ENCODE peak calls at places on chromosome 21, in eight cellular contexts. One of them, this sample, is unnamed.

GRCh38 chr21:41752231-41752681 is 14.6 kb downstream of the RIPK4 start:
- DNase-seq in fibroblast of lung: peak
- DNase-seq in left lung: no peak
- DNase-seq in hepatocyte: peak
- DNase-seq in uterus: no peak
- DNase-seq in HFF-Myc: peak
- DNase-seq in stomach: no peak
- DNase-seq in fibroblast of pulmonary artery: peak
- DNase-seq in this sample: peak

GRCh38 chr21:36909901-36910561 is 56.4 kb downstream of the HLCS start:
- DNase-seq in fibroblast of lung: peak
- DNase-seq in left lung: no peak
- DNase-seq in hepatocyte: peak
- DNase-seq in uterus: no peak
- DNase-seq in HFF-Myc: peak
- DNase-seq in stomach: no peak
- DNase-seq in fibroblast of pulmonary artery: peak
- DNase-seq in this sample: peak

GRCh38 chr21:26506951-26507350 is 66.1 kb downstream of the CYYR1 start:
- DNase-seq in fibroblast of lung: peak
- DNase-seq in left lung: no peak
- DNase-seq in hepatocyte: peak
- DNase-seq in uterus: no peak
- DNase-seq in HFF-Myc: no peak
- DNase-seq in stomach: no peak
- DNase-seq in fibroblast of pulmonary artery: peak
- DNase-seq in this sample: peak

GRCh38 chr21:35159881-35160280 is 110.8 kb upstream of the RUNX1 start:
- DNase-seq in fibroblast of lung: peak
- DNase-seq in left lung: no peak
- DNase-seq in hepatocyte: no peak
- DNase-seq in uterus: no peak
- DNase-seq in HFF-Myc: peak
- DNase-seq in stomach: no peak
- DNase-seq in fibroblast of pulmonary artery: peak
- DNase-seq in this sample: peak

GRCh38 chr21:40120944-40121575 is 253.8 kb downstream of the PCP4 start:
- DNase-seq in fibroblast of lung: peak
- DNase-seq in left lung: no peak
- DNase-seq in hepatocyte: peak
- DNase-seq in uterus: no peak
- DNase-seq in HFF-Myc: no peak
- DNase-seq in stomach: no peak
- DNase-seq in fibroblast of pulmonary artery: peak
- DNase-seq in this sample: peak

GRCh38 chr21:46160563-46161179 is 5.3 kb upstream of the FTCD start:
- DNase-seq in fibroblast of lung: no peak
- DNase-seq in left lung: peak
- DNase-seq in hepatocyte: peak
- DNase-seq in uterus: no peak
- DNase-seq in HFF-Myc: no peak
- DNase-seq in stomach: peak
- DNase-seq in fibroblast of pulmonary artery: no peak
- DNase-seq in this sample: no peak

GRCh38 chr21:42309753-42310213 is 5.4 kb downstream of the TFF3 start:
- DNase-seq in fibroblast of lung: no peak
- DNase-seq in left lung: peak
- DNase-seq in hepatocyte: peak
- DNase-seq in uterus: no peak
- DNase-seq in HFF-Myc: peak
- DNase-seq in stomach: peak
- DNase-seq in fibroblast of pulmonary artery: peak
- DNase-seq in this sample: no peak

GRCh38 chr21:23950344-23950743 is 1656.9 kb downstream of the MRPL39 start:
- DNase-seq in fibroblast of lung: no peak
- DNase-seq in left lung: no peak
- DNase-seq in hepatocyte: no peak
- DNase-seq in uterus: no peak
- DNase-seq in HFF-Myc: no peak
- DNase-seq in stomach: no peak
- DNase-seq in fibroblast of pulmonary artery: no peak
- DNase-seq in this sample: no peak

GRCh38 chr21:29762570-29763082 is 177.2 kb downstream of the GRIK1 start:
- DNase-seq in fibroblast of lung: no peak
- DNase-seq in left lung: no peak
- DNase-seq in hepatocyte: no peak
- DNase-seq in uterus: no peak
- DNase-seq in HFF-Myc: no peak
- DNase-seq in stomach: no peak
- DNase-seq in fibroblast of pulmonary artery: no peak
- DNase-seq in this sample: no peak

GRCh38 chr21:29300547-29301138 is 1.9 kb downstream of the BACH1 start:
- DNase-seq in fibroblast of lung: peak
- DNase-seq in left lung: no peak
- DNase-seq in hepatocyte: no peak
- DNase-seq in uterus: no peak
- DNase-seq in HFF-Myc: no peak
- DNase-seq in stomach: no peak
- DNase-seq in fibroblast of pulmonary artery: no peak
- DNase-seq in this sample: no peak

GRCh38 chr21:34558166-34558565 is 46.2 kb upstream of the KCNE1 start:
- DNase-seq in fibroblast of lung: no peak
- DNase-seq in left lung: no peak
- DNase-seq in hepatocyte: no peak
- DNase-seq in uterus: no peak
- DNase-seq in HFF-Myc: no peak
- DNase-seq in stomach: no peak
- DNase-seq in fibroblast of pulmonary artery: no peak
- DNase-seq in this sample: no peak

GRCh38 chr21:41663805-41664788 is 102.8 kb downstream of the RIPK4 start:
- DNase-seq in fibroblast of lung: peak
- DNase-seq in left lung: no peak
- DNase-seq in hepatocyte: peak
- DNase-seq in uterus: no peak
- DNase-seq in HFF-Myc: no peak
- DNase-seq in stomach: no peak
- DNase-seq in fibroblast of pulmonary artery: peak
- DNase-seq in this sample: no peak

GRCh38 chr21:23394458-23394857 is 2212.8 kb downstream of the MRPL39 start:
- DNase-seq in fibroblast of lung: no peak
- DNase-seq in left lung: no peak
- DNase-seq in hepatocyte: no peak
- DNase-seq in uterus: no peak
- DNase-seq in HFF-Myc: no peak
- DNase-seq in stomach: no peak
- DNase-seq in fibroblast of pulmonary artery: no peak
- DNase-seq in this sample: no peak

GRCh38 chr21:22758478-22758877 is 1760.3 kb downstream of the NCAM2 start:
- DNase-seq in fibroblast of lung: no peak
- DNase-seq in left lung: no peak
- DNase-seq in hepatocyte: no peak
- DNase-seq in uterus: no peak
- DNase-seq in HFF-Myc: no peak
- DNase-seq in stomach: no peak
- DNase-seq in fibroblast of pulmonary artery: no peak
- DNase-seq in this sample: no peak

GRCh38 chr21:35475006-35475405 is 425.9 kb upstream of the RUNX1 start:
- DNase-seq in fibroblast of lung: peak
- DNase-seq in left lung: no peak
- DNase-seq in hepatocyte: no peak
- DNase-seq in uterus: no peak
- DNase-seq in HFF-Myc: no peak
- DNase-seq in stomach: no peak
- DNase-seq in fibroblast of pulmonary artery: peak
- DNase-seq in this sample: peak

GRCh38 chr21:29206445-29206844 is 76.0 kb downstream of the MAP3K7CL start:
- DNase-seq in fibroblast of lung: no peak
- DNase-seq in left lung: no peak
- DNase-seq in hepatocyte: no peak
- DNase-seq in uterus: no peak
- DNase-seq in HFF-Myc: no peak
- DNase-seq in stomach: no peak
- DNase-seq in fibroblast of pulmonary artery: no peak
- DNase-seq in this sample: no peak

GRCh38 chr21:34761758-34762330 is 93.0 kb downstream of the CLIC6 start:
- DNase-seq in fibroblast of lung: peak
- DNase-seq in left lung: no peak
- DNase-seq in hepatocyte: no peak
- DNase-seq in uterus: no peak
- DNase-seq in HFF-Myc: no peak
- DNase-seq in stomach: no peak
- DNase-seq in fibroblast of pulmonary artery: no peak
- DNase-seq in this sample: no peak

GRCh38 chr21:29347274-29347681 is 48.6 kb downstream of the BACH1 start:
- DNase-seq in fibroblast of lung: no peak
- DNase-seq in left lung: no peak
- DNase-seq in hepatocyte: peak
- DNase-seq in uterus: no peak
- DNase-seq in HFF-Myc: no peak
- DNase-seq in stomach: no peak
- DNase-seq in fibroblast of pulmonary artery: no peak
- DNase-seq in this sample: no peak

GRCh38 chr21:14403681-14404318 is 20.9 kb upstream of the HSPA13 start:
- DNase-seq in fibroblast of lung: peak
- DNase-seq in left lung: no peak
- DNase-seq in hepatocyte: peak
- DNase-seq in uterus: no peak
- DNase-seq in HFF-Myc: peak
- DNase-seq in stomach: no peak
- DNase-seq in fibroblast of pulmonary artery: peak
- DNase-seq in this sample: peak

GRCh38 chr21:36647279-36648093 is 51.4 kb upstream of the SIM2 start:
- DNase-seq in fibroblast of lung: peak
- DNase-seq in left lung: no peak
- DNase-seq in hepatocyte: peak
- DNase-seq in uterus: no peak
- DNase-seq in HFF-Myc: no peak
- DNase-seq in stomach: peak
- DNase-seq in fibroblast of pulmonary artery: peak
- DNase-seq in this sample: no peak

DNA sequence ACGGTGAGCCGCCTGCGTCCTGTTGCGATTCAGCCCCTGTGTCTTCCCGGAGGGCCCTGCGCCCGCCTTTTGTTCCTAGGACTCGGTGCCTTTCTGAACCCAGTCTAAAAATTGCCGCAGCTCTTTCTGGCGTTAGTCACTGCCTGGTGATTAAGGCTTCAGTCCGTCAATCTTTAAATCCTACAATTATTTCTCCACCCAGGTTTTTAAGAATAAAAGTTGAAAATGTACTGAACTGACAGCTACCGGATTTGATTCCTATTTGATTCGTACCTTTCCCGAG is 16.2 kb upstream of the PDXK start:
- DNase-seq in fibroblast of lung: peak
- DNase-seq in left lung: no peak
- DNase-seq in hepatocyte: no peak
- DNase-seq in uterus: no peak
- DNase-seq in HFF-Myc: no peak
- DNase-seq in stomach: no peak
- DNase-seq in fibroblast of pulmonary artery: no peak
- DNase-seq in this sample: peak
- H3K4me3 ChIP-seq in fibroblast of lung: no peak
- H3K4me3 ChIP-seq in left lung: no peak
- H3K4me3 ChIP-seq in hepatocyte: no peak
- H3K4me3 ChIP-seq in uterus: no peak
- H3K4me3 ChIP-seq in HFF-Myc: no peak
- H3K4me3 ChIP-seq in stomach: peak
- H3K4me3 ChIP-seq in fibroblast of pulmonary artery: no peak
- H3K4me3 ChIP-seq in this sample: no peak

GRCh38 chr21:44702973-44703730 is 6.2 kb downstream of the KRTAP10-12 start:
- DNase-seq in fibroblast of lung: no peak
- DNase-seq in left lung: peak
- DNase-seq in hepatocyte: no peak
- DNase-seq in uterus: peak
- DNase-seq in HFF-Myc: no peak
- DNase-seq in stomach: no peak
- DNase-seq in fibroblast of pulmonary artery: no peak
- DNase-seq in this sample: no peak
- TF ChIP-seq CTCF in fibroblast of lung: no peak
- TF ChIP-seq CTCF in left lung: no peak
- TF ChIP-seq CTCF in hepatocyte: no peak
- TF ChIP-seq CTCF in uterus: no peak
- TF ChIP-seq CTCF in HFF-Myc: no peak
- TF ChIP-seq CTCF in stomach: no peak
- TF ChIP-seq CTCF in fibroblast of pulmonary artery: no peak
- TF ChIP-seq CTCF in this sample: no peak

GRCh38 chr21:32560896-32561295 is 24.4 kb downstream of the TCP10L start:
- DNase-seq in fibroblast of lung: no peak
- DNase-seq in left lung: no peak
- DNase-seq in hepatocyte: no peak
- DNase-seq in uterus: no peak
- DNase-seq in HFF-Myc: no peak
- DNase-seq in stomach: no peak
- DNase-seq in fibroblast of pulmonary artery: no peak
- DNase-seq in this sample: no peak
- H3K4me3 ChIP-seq in fibroblast of lung: no peak
- H3K4me3 ChIP-seq in left lung: no peak
- H3K4me3 ChIP-seq in hepatocyte: no peak
- H3K4me3 ChIP-seq in uterus: no peak
- H3K4me3 ChIP-seq in HFF-Myc: no peak
- H3K4me3 ChIP-seq in stomach: no peak
- H3K4me3 ChIP-seq in fibroblast of pulmonary artery: no peak
- H3K4me3 ChIP-seq in this sample: no peak

GRCh38 chr21:38041493-38041892 is 125.2 kb upstream of the KCNJ6 start:
- DNase-seq in fibroblast of lung: no peak
- DNase-seq in left lung: no peak
- DNase-seq in hepatocyte: no peak
- DNase-seq in uterus: no peak
- DNase-seq in HFF-Myc: no peak
- DNase-seq in stomach: no peak
- DNase-seq in fibroblast of pulmonary artery: no peak
- DNase-seq in this sample: no peak

GRCh38 chr21:38037416-38037815 is 121.2 kb upstream of the KCNJ6 start:
- DNase-seq in fibroblast of lung: peak
- DNase-seq in left lung: no peak
- DNase-seq in hepatocyte: no peak
- DNase-seq in uterus: no peak
- DNase-seq in HFF-Myc: peak
- DNase-seq in stomach: no peak
- DNase-seq in fibroblast of pulmonary artery: peak
- DNase-seq in this sample: peak

GRCh38 chr21:38039841-38040240 is 123.6 kb upstream of the KCNJ6 start:
- DNase-seq in fibroblast of lung: no peak
- DNase-seq in left lung: no peak
- DNase-seq in hepatocyte: no peak
- DNase-seq in uterus: no peak
- DNase-seq in HFF-Myc: no peak
- DNase-seq in stomach: no peak
- DNase-seq in fibroblast of pulmonary artery: no peak
- DNase-seq in this sample: no peak

GRCh38 chr21:38042246-38042645 is 126.0 kb upstream of the KCNJ6 start:
- DNase-seq in fibroblast of lung: no peak
- DNase-seq in left lung: no peak
- DNase-seq in hepatocyte: peak
- DNase-seq in uterus: no peak
- DNase-seq in HFF-Myc: no peak
- DNase-seq in stomach: no peak
- DNase-seq in fibroblast of pulmonary artery: no peak
- DNase-seq in this sample: no peak

DNA sequence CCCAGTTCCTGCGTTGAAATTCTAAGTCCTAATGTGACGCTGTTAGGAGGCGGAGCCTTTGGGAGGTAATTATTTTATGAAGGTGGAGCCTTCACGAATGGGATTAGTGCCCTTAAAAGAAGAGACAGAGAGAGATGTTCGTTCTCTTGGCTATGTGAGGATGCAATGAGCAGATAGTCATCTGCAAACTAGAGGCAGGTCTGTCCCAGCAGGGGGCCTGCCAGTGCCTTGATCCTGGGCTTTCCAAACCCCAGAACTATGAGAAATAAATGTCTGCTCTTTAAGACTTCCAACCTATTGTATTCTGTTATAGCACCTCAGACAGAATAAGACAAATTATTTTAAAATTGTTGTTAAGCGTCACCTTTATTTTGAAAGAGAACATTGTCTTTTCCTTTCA is 123.1 kb upstream of the KCNJ6 start:
- DNase-seq in fibroblast of lung: no peak
- DNase-seq in left lung: no peak
- DNase-seq in hepatocyte: no peak
- DNase-seq in uterus: no peak
- DNase-seq in HFF-Myc: no peak
- DNase-seq in stomach: no peak
- DNase-seq in fibroblast of pulmonary artery: no peak
- DNase-seq in this sample: no peak
- TF ChIP-seq CTCF in fibroblast of lung: no peak
- TF ChIP-seq CTCF in left lung: no peak
- TF ChIP-seq CTCF in hepatocyte: no peak
- TF ChIP-seq CTCF in uterus: no peak
- TF ChIP-seq CTCF in HFF-Myc: no peak
- TF ChIP-seq CTCF in stomach: no peak
- TF ChIP-seq CTCF in fibroblast of pulmonary artery: no peak
- TF ChIP-seq CTCF in this sample: no peak

This sample was measured in AG10803.